ENCODE peak calls at places on chromosomes 4 and X, in five cellular contexts. X is A549, B is endothelial cell of umbilical vein, A is GM12878, N is K562. J is an unnamed sample.

GRCh38 chr4:100936676-100937390 is 410.5 kb downstream of the PPP3CA start:
- DNase-seq in X (no peak), B (no peak), A (no peak), N (no peak), J (no peak)

GRCh38 chr4:85707591-85707990 is 232.6 kb downstream of the ARHGAP24 start:
- DNase-seq in X (no peak), B (peak), A (peak), N (no peak), J (no peak)

GRCh38 chr4:67746797-67747495 is 7.2 kb downstream of the GNRHR start:
- DNase-seq in X (peak), B (peak), A (peak), N (peak), J (peak)

GRCh38 chr4:54063737-54064316 is 578 bp downstream of the CHIC2 start:
- DNase-seq in X (peak), B (peak), A (no peak), N (peak), J (peak)

GRCh38 chrX:13742397-13743176 is 8.0 kb downstream of the OFD1 start:
- DNase-seq in X (no peak), B (no peak), A (peak), N (no peak), J (peak)

GRCh38 chr4:98682719-98683118 is 24.3 kb upstream of the TSPAN5 start:
- DNase-seq in X (no peak), B (peak), A (no peak), N (peak), J (no peak)

GRCh38 chr4:1775731-1776500 is 17.2 kb upstream of the FGFR3 start:
- DNase-seq in X (peak), B (no peak), A (no peak), N (no peak), J (peak)

GRCh38 chrX:154805696-154806091 is 409 bp upstream of the MPP1 start:
- DNase-seq in X (no peak), B (no peak), A (no peak), N (no peak), J (no peak)

GRCh38 chr4:60724623-60725022 is 475.5 kb upstream of the ADGRL3 start:
- DNase-seq in X (no peak), B (no peak), A (no peak), N (no peak), J (no peak)

GRCh38 chr4:17814140-17814539 is 3.4 kb downstream of the NCAPG start:
- DNase-seq in X (no peak), B (peak), A (no peak), N (no peak), J (peak)

GRCh38 chr4:70515342-70516245 is 2.8 kb upstream of the AMTN start:
- DNase-seq in X (peak), B (no peak), A (no peak), N (no peak), J (no peak)

GRCh38 chrX:1420371-1420770 is 28.5 kb upstream of the SLC25A6 start:
- DNase-seq in X (no peak), B (no peak), A (no peak), N (no peak), J (no peak)

GRCh38 chr4:6380746-6381411 is 91.5 kb downstream of the PPP2R2C start:
- DNase-seq in X (no peak), B (no peak), A (no peak), N (no peak), J (no peak)

DNA sequence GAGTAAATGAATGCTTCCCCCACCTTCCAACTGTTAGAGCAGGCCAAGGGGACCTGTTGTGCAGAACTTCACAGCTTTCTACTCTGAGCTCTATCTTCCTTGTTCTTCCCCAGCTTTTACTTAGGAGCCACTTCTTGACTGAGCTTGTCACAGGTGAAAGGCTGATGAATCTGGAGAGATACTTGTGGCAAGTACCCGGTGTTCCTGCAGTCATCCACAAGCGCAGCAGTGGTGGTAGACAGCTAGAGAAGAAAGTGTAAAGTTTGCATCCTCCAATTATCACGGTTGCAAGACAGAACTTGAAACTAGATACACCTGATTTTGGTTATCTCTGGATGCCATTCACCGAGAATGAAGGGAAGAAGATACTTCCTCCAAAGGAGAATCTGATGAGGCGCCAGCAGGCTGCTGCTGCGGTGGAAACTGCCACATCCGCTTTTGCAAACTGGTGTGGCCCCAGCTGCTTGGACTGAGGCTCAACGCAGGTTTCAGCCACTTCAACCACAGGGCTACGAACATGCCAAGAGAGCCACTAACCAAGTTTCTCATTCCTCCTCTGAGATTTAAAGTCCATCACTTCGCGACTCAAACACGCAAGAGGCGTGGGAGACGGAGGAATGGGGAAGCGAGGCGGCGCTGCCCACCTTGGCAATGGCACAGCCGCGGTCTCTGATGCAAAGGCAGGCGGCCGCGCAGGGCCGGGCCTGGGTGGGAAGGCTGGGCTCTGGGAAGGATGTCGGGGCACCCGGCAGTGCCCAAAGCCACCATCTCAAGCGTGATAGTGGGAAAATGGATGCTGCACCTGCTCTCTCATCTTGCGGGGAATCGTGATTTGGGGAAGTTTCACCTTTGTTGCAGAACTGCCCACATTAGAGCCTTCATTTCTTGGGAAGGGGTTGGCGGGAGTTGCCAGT is 1.3 kb upstream of the FHIP1A start:
- DNase-seq in X (no peak), B (no peak), A (peak), N (no peak), J (peak)
- TF ChIP-seq MAX in X (no peak), B (no peak), A (peak), N (no peak), J (peak)

DNA sequence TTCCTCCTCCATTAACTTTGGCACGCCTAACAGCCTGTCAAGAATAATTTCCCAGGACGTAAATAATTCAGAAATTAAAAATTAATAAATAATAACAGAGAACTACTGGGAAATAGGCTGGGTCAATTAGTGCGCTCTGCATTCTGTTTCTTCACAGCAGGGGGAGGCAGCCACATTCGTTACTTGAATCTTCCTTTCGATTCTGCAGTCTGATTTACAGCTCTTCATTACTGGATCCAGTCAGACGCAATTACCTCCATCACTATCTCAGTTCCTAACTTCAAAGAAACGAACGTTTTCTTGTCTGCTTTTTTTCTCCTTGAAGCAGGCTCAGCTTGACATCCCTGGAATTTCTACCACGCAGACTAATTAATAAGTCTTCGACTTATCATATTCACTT is 9.0 kb upstream of the RPL34 start:
- DNase-seq in X (no peak), B (no peak), A (no peak), N (no peak), J (no peak)
- H3K4me3 ChIP-seq in X (no peak), B (no peak), A (no peak), N (no peak), J (no peak)

GRCh38 chrX:15382809-15383208 is 1.4 kb downstream of the VEGFD start:
- DNase-seq in X (no peak), B (no peak), A (no peak), N (no peak), J (peak)

DNA sequence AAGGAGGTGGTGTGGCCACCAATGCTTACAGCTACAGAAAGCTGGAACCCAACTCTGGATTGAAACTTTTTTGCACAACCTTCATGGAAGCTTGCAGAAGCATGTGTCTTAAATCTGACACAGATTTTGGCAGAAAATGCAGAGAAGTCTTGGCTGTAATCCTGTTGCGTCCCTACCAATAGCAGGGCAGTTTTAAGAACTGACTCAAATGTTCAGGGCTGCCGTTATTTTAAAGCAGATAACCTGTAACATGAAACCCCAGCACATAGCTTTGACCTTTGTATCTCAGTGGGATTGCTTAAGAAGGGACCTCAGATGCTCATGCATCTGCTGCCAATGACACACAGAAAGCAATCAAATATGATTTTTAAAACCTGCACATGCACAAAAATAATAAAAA is at the start of gene VEGFD:
- DNase-seq in X (peak), B (no peak), A (no peak), N (no peak), J (no peak)
- TF ChIP-seq MYC in X (no peak), B (no peak), A (no peak), N (no peak), J (no peak)

DNA sequence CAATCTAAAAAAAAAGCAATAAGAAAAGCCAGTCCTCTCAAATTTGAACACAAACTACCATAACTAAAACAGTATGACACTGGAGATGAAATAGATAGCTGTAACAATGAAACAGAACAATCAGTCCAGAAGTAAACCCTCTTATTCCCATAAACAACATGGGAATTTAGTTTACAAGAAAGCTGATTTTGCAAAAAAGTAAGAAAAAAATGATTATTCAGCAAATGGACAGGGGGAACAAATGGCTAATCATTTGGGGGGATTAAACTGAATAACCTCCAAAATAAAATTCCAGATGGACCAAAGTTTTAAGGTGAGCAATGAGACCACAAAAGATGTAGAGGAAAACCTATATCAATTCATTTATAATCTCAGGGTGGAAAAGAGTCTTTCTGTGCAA is 16.1 kb upstream of the SASH3 start:
- DNase-seq in X (no peak), B (no peak), A (no peak), N (no peak), J (no peak)
- TF ChIP-seq MAX in X (no peak), B (no peak), A (no peak), N (no peak), J (no peak)

DNA sequence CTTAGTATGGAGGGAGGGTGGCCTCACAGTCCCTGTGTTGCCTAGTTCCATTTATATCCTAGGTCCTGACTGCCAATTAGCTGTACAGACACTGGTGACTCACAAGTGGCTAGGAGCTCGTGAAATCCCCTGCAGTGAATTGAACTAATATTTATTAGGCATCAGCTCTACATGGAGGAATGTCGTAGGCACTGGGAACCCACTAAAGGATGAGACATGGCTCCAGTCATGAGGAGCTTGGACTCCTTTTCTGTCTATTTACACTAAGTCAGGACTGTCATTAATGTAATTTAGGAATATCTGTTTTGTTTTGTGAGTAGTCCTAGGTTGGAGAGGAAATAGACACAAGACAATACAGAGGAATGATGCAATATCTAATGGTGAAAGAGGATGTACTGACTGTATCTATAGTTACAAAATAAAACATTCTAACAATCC is 67.7 kb downstream of the MID1IP1 start:
- DNase-seq in X (no peak), B (peak), A (no peak), N (no peak), J (peak)
- H3K4me3 ChIP-seq in X (no peak), B (no peak), A (no peak), N (no peak), J (no peak)

GRCh38 chrX:136130931-136131843 is 16.1 kb upstream of the FHL1 start:
- DNase-seq in X (peak), B (peak), A (no peak), N (no peak), J (peak)
- TF ChIP-seq MYC in X (no peak), B (no peak), A (no peak), N (no peak), J (no peak)

DNA sequence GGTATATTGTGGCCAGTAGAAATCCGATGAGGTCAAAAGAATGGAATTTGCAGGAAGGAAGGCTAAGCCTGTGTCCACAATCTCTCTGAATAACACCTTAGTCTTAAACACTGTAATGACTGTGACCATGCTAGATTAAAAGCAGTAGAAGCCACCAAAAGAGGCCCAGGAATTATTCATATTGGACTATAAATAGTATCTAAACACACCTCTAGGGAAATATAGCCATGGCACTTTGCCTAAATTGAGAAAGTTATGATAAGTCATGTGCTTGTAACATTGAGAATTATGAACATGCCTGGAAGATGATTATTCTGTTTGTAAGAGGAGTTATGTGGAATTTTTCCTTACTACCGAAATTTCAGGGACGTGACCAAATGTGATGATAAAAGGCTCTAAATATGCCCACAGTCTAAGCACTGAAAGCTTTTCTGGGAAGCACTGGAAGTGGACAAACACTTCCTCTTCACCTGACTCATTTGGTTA is 298.5 kb downstream of the KCTD8 start:
- DNase-seq in X (no peak), B (peak), A (no peak), N (no peak), J (no peak)
- TF ChIP-seq MAX in X (no peak), B (no peak), A (no peak), N (no peak), J (no peak)

J was measured in NB4.